ENCODE peak calls at places on chromosomes 6 and 20, in four cellular contexts. U is brain microvascular endothelial cell; B is hepatocyte; S is naive thymus-derived CD4-positive, alpha-beta T cell. T is an unnamed sample.

GRCh38 chr6:47165918-47166317 is 123.8 kb upstream of the ADGRF1 start:
- DNase-seq in U (peak), B (no peak), S (no peak), T (no peak)

GRCh38 chr20:37920270-37920669 is 17.3 kb downstream of the VSTM2L start:
- DNase-seq in U (no peak), B (no peak), S (no peak), T (no peak)

GRCh38 chr20:46220808-46221207 is 87.5 kb downstream of the CDH22 start:
- DNase-seq in S (no peak), B (no peak), U (no peak), T (no peak)

GRCh38 chr6:55456016-55456415 is 123.0 kb downstream of the HMGCLL1 start:
- DNase-seq in S (no peak), U (no peak), B (no peak), T (no peak)

GRCh38 chr6:4668271-4669179 is 107.7 kb upstream of the CDYL start:
- DNase-seq in S (no peak), U (peak), B (no peak), T (no peak)

GRCh38 chr20:58888521-58889333 is 36.2 kb downstream of the GNAS start:
- DNase-seq in U (peak), S (peak), B (peak), T (peak)

GRCh38 chr6:70221025-70221714 is 81.7 kb downstream of the COL9A1 start:
- DNase-seq in S (peak), B (peak), U (no peak), T (no peak)

GRCh38 chr6:127877231-127877630 is 23.6 kb downstream of the THEMIS start:
- DNase-seq in S (no peak), U (no peak), B (no peak), T (no peak)

GRCh38 chr20:11921326-11921725 is 3.6 kb downstream of the BTBD3 start:
- DNase-seq in S (no peak), B (no peak), U (no peak), T (no peak)

GRCh38 chr6:24882835-24883555 is 52.8 kb downstream of the RIPOR2 start:
- DNase-seq in S (no peak), B (no peak), U (no peak), T (no peak)

GRCh38 chr20:57874141-57874540 is 164.3 kb upstream of the PMEPA1 start:
- DNase-seq in U (no peak), B (no peak), S (no peak), T (peak)

GRCh38 chr6:143696327-143697000 is 18.7 kb downstream of the PHACTR2 start:
- DNase-seq in B (no peak), S (no peak), U (no peak), T (no peak)

GRCh38 chr20:13771853-13772453 is 12.8 kb downstream of the ESF1 start:
- DNase-seq in B (peak), U (no peak), S (peak), T (no peak)

GRCh38 chr6:144416773-144417172 is 131.6 kb downstream of the UTRN start:
- DNase-seq in S (no peak), U (no peak), B (no peak), T (no peak)

GRCh38 chr6:14224359-14225103 is 107.0 kb downstream of the CD83 start:
- DNase-seq in U (no peak), B (no peak), S (no peak), T (no peak)

GRCh38 chr6:139376604-139377218 is 2.3 kb upstream of the CITED2 start:
- DNase-seq in S (no peak), B (peak), U (no peak), T (peak)

GRCh38 chr6:53795254-53795701 is 473 bp downstream of the LRRC1 start:
- DNase-seq in B (no peak), S (no peak), U (no peak), T (no peak)

GRCh38 chr20:62367483-62368302 is 581 bp upstream of the LAMA5 start:
- DNase-seq in U (no peak), S (no peak), B (peak), T (no peak)

GRCh38 chr20:45138451-45139300 is 14.4 kb upstream of the WFDC12 start:
- DNase-seq in B (peak), S (peak), U (no peak), T (peak)

GRCh38 chr20:4569882-4570281 is 151.8 kb upstream of the PRND start:
- DNase-seq in S (no peak), U (no peak), B (no peak), T (no peak)

GRCh38 chr6:139587469-139587868 is 213.0 kb upstream of the CITED2 start:
- DNase-seq in S (no peak), U (peak), B (no peak), T (no peak)

GRCh38 chr20:34022154-34022842 is 28.6 kb downstream of the RALY start:
- DNase-seq in S (peak), B (peak), U (no peak), T (no peak)

GRCh38 chr6:148711833-148712653 is 34.8 kb upstream of the UST start:
- DNase-seq in B (no peak), U (no peak), S (no peak), T (no peak)

GRCh38 chr20:62772994-62773858 is 23.0 kb upstream of the MRGBP start:
- DNase-seq in B (no peak), S (no peak), U (no peak), T (no peak)

GRCh38 chr6:63573140-63573898 is 1.0 kb downstream of the LOC128125822 start:
- DNase-seq in B (peak), U (peak), S (peak), T (peak)

GRCh38 chr6:1724616-1725015 is 114.9 kb downstream of the FOXC1 start:
- DNase-seq in S (no peak), B (peak), U (no peak), T (peak)

GRCh38 chr6:147930743-147931142 is 411.9 kb upstream of the SASH1 start:
- DNase-seq in U (no peak), S (no peak), B (no peak), T (no peak)

GRCh38 chr6:75326557-75327258 is 42.1 kb upstream of the TMEM30A start:
- DNase-seq in B (no peak), U (no peak), S (no peak), T (no peak)

GRCh38 chr6:77030929-77031674 is 432.2 kb downstream of the HTR1B start:
- DNase-seq in U (peak), B (no peak), S (no peak), T (no peak)

GRCh38 chr20:61117725-61118124 is 134.3 kb upstream of the CDH4 start:
- DNase-seq in U (peak), S (no peak), B (peak), T (no peak)

GRCh38 chr6:155586036-155586557 is 130.5 kb upstream of the NOX3 start:
- DNase-seq in U (no peak), S (no peak), B (no peak), T (no peak)

GRCh38 chr6:41704656-41705328 is 30.6 kb downstream of the TFEB start:
- DNase-seq in B (no peak), S (no peak), U (no peak), T (no peak)

GRCh38 chr6:48036316-48036715 is 74.7 kb downstream of the PTCHD4 start:
- DNase-seq in S (no peak), B (no peak), U (peak), T (no peak)

GRCh38 chr20:64223526-64224067 is 32.0 kb upstream of the PCMTD2 start:
- DNase-seq in S (no peak), B (peak), U (no peak), T (no peak)

GRCh38 chr6:150528648-150529285 is 70.9 kb upstream of the PLEKHG1 start:
- DNase-seq in S (no peak), U (peak), B (peak), T (no peak)

GRCh38 chr6:45574885-45575284 is 197.2 kb upstream of the SUPT3H start:
- DNase-seq in B (no peak), S (no peak), U (no peak), T (no peak)

GRCh38 chr6:119308994-119309657 is 40.4 kb downstream of the MAN1A1 start:
- DNase-seq in S (no peak), B (no peak), U (no peak), T (no peak)

GRCh38 chr6:119306396-119306968 is 43.1 kb downstream of the MAN1A1 start:
- DNase-seq in U (no peak), S (no peak), B (no peak), T (no peak)

GRCh38 chr6:119307041-119307440 is 42.5 kb downstream of the MAN1A1 start:
- DNase-seq in B (no peak), S (no peak), U (no peak), T (no peak)

GRCh38 chr6:119310486-119311036 is 39.0 kb downstream of the MAN1A1 start:
- DNase-seq in S (no peak), B (no peak), U (peak), T (no peak)

GRCh38 chr6:119308048-119308570 is 41.5 kb downstream of the MAN1A1 start:
- DNase-seq in U (peak), S (no peak), B (peak), T (no peak)
- H3K27ac ChIP-seq in U (peak), S (no peak), B (peak), T (no peak)

DNA sequence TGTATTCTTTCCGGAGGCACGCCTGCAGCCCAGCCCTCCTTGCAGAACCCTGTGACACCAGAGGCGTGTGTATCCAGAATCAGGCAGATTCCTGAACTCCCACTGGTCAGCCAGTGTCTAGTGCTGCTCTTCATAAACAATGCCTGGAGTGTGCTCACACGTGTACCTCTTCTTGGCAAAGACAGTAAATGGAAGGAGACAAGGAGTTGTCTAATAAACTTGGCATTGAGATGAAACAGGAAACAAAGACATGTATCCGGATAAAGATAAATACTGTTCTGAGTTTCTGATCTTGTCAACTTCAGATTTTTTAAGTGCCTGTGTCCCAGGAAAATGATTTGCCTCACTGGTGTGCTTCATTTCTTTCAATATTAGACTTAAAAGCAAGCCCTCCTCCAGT is 1.7 kb downstream of the RPS6KA2 start:
- DNase-seq in B (peak), S (no peak), U (peak), T (no peak)
- H3K4me3 ChIP-seq in B (no peak), S (no peak), U (peak), T (peak)

DNA sequence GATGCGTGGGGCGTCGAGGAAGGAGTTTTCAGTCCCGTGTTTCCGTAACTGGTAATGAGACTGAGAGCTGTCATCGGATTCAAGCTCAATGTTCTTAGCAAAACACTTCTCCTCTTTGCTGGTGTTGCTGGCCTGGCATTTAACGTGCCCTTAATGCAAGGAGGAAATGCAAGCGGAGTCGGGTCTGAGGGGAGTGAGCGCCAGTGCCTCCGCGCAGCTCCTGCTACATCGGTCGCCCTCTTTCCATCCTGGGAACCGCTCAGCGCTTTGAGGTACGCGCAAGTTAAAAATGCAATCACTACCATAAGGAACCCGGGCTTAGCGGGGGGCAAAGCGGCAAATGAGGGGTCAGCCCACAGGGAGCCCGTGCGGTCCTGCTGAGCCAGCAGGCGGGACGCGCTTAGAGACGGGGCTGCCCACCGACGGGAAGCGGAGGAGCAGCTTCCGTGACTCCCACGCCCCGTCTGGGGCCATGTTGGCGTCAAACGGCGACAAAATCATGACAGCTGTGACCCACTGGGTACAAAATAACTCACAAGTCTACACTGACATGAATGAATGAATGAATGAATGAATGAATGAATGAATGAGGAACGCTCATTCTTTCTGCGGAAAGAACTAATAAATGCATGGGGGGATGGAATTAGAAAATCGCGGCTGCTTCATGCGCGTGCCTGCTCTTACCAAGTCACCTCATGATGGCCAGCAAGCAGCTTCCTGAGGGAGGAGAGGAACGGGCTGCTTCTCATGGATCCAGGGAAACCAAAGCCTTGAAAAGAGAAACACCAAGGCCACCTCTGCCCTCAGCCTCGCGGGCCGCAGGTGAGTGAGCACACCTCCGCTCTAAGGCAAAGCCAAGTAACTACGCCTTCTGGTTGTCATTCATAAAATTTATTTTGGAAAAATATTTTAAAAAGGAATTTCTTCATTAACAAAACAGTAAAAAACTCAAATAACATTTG is 9.3 kb downstream of the DLL1 start:
- DNase-seq in U (no peak), B (no peak), S (no peak), T (no peak)
- H3K27ac ChIP-seq in U (no peak), B (peak), S (peak), T (no peak)

GRCh38 chr6:33452496-33452895 is 1.9 kb upstream of the ZBTB9 start:
- DNase-seq in U (no peak), B (no peak), S (no peak), T (no peak)
- H3K4me3 ChIP-seq in U (no peak), B (no peak), S (no peak), T (no peak)